ENCODE peak calls at places on chromosome 6, in six cellular contexts. J, Z, S, K, A and B are unnamed samples.

GRCh38 chr6:117783280-117783679 is 108.0 kb downstream of the NUS1 start:
- DNase-seq in A (no peak), Z (no peak), J (no peak), K (no peak), S (no peak), B (no peak)

GRCh38 chr6:13488015-13488895 is 855 bp upstream of the GFOD1 start:
- DNase-seq in S (peak; percentile 49), Z (peak; percentile 85), J (peak; percentile 20), K (peak; percentile 57), A (no peak), B (no peak)

GRCh38 chr6:123965894-123966293 is 162.2 kb downstream of the NKAIN2 start:
- DNase-seq in Z (no peak), A (peak; percentile 2), J (no peak), K (peak; percentile 0), S (no peak), B (peak; percentile 5)

GRCh38 chr6:159761135-159761872 is 541 bp upstream of the ACAT2 start:
- DNase-seq in K (peak; percentile 61), Z (peak; percentile 78), S (peak; percentile 49), A (peak; percentile 45), J (no peak), B (peak; percentile 30)

GRCh38 chr6:148746363-148747144 is at the start of gene UST:
- DNase-seq in Z (peak; percentile 92), J (peak; percentile 61), S (peak; percentile 89), A (peak; percentile 88), K (peak; percentile 96), B (peak; percentile 89)

GRCh38 chr6:139743629-139744028 is 369.2 kb upstream of the CITED2 start:
- DNase-seq in Z (no peak), J (no peak), K (peak; percentile 93), S (no peak), A (no peak), B (peak; percentile 91)

GRCh38 chr6:12899080-12899815 is 182.7 kb downstream of the PHACTR1 start:
- DNase-seq in S (no peak), A (no peak), K (no peak), Z (no peak), J (no peak), B (no peak)

GRCh38 chr6:30688569-30688968 is 2.1 kb upstream of the PPP1R18 start:
- DNase-seq in K (no peak), Z (peak; percentile 65), A (no peak), J (no peak), S (no peak), B (no peak)

GRCh38 chr6:56732517-56732916 is 89.8 kb upstream of the DST start:
- DNase-seq in J (no peak), Z (no peak), K (no peak), A (no peak), S (no peak), B (no peak)

GRCh38 chr6:150730801-150731445 is 131.2 kb downstream of the PLEKHG1 start:
- DNase-seq in J (no peak), S (no peak), A (no peak), K (no peak), Z (no peak), B (no peak)

GRCh38 chr6:87012743-87013142 is 75.4 kb downstream of the HTR1E start:
- DNase-seq in Z (no peak), J (no peak), A (no peak), K (no peak), S (no peak), B (no peak)

GRCh38 chr6:25788305-25788922 is 33.9 kb downstream of the SLC17A4 start:
- DNase-seq in J (peak; percentile 40), K (peak; percentile 70), Z (no peak), S (peak; percentile 45), A (no peak), B (peak; percentile 75)

GRCh38 chr6:128500017-128500416 is 20.4 kb downstream of the PTPRK start:
- DNase-seq in S (no peak), Z (no peak), K (peak; percentile 31), J (no peak), A (no peak), B (no peak)

GRCh38 chr6:142280927-142281326 is 20.9 kb upstream of the ADGRG6 start:
- DNase-seq in A (no peak), Z (no peak), S (no peak), J (no peak), K (no peak), B (no peak)

GRCh38 chr6:132811276-132811675 is 3.1 kb upstream of the RPS12 start:
- DNase-seq in K (no peak), Z (no peak), A (no peak), J (no peak), S (no peak), B (peak; percentile 81)

GRCh38 chr6:48664850-48665249 is 553.9 kb upstream of the PTCHD4 start:
- DNase-seq in K (no peak), J (no peak), S (no peak), Z (no peak), A (no peak), B (no peak)

DNA sequence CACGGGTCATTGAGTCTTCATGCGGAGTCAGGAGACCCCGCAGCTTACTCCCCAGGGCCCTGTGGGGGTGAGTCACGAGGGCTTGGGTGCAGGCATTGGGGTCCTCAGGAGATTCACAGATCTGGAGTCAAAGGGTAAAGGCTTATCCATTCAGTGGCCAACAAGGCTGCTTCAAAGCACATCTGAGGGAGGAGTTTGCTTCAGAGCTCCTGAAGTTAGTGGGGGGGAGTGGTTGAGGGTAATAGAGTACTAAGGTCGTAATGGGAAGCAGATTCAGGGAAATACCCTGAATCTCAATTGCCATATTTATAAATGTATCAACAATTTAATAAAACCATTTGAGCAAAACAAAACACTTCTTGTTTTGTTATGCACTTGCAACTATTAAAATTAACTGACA is 37.3 kb downstream of the SH3BGRL2 start:
- DNase-seq in Z (no peak), S (no peak), J (no peak), A (no peak), K (no peak), B (no peak)
- H3K27ac ChIP-seq in Z (no peak overlapping the region), S (no peak overlapping the region), J (peak overlapping the region; percentile 8), A (no peak overlapping the region), K (no peak overlapping the region), B (no peak overlapping the region)

DNA sequence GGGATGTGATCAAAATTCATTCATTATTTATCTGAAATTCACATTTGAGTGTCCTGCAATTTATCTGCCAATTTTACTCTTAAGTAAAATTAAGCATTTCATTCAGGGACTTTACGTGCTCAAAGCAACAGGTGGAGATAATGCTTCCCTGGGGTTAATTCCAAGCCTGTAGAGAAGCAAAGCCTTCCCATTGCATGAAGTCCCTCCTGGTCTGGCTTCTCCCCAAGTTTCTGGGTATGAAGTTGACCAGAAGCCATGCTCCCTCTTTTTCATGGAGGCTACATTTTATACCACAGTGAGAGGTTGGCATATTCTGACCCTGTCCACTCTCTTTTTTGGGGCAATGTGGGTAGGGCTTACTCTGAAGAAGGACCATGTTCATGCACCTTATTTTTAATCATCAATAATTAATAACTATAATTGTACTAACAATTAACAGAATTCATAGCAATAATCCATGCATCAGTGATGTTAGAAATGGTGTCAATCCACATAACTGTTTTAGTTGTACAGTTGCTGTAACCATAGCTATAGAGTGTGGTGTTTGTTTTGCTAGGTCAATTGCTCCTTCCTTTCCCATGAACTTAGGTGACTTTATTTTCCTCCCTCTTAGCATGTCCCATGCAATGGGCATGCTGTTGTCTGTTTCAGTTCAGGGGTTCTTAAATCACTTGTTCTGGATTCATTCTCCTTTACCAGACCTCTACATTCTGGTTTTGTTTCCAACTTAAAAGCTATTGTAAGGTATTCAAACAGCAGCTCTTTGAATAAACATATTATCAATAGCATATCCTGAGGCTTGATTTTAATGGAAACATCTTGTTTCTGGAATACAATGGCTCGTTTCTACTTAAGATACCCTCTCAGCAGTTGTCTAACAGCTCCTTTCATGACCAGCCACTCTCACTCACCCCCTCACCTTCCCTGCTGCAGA is 1.5 kb downstream of the LAMA4 start:
- DNase-seq in Z (no peak), J (no peak), K (peak; percentile 75), S (no peak), A (no peak), B (no peak)
- H3K27ac ChIP-seq in Z (peak overlapping the region; percentile 79), J (no peak overlapping the region), K (peak overlapping the region; percentile 82), S (peak overlapping the region; percentile 81), A (peak overlapping the region; percentile 55), B (peak overlapping the region; percentile 81)

GRCh38 chr6:3208096-3208774 is 19.2 kb downstream of the TUBB2B start:
- DNase-seq in Z (no peak), K (peak; percentile 98), S (no peak), J (no peak), A (no peak), B (no peak)
- H3K27ac ChIP-seq in Z (no peak overlapping the region), K (peak overlapping the region; percentile 97), S (no peak overlapping the region), J (no peak overlapping the region), A (no peak overlapping the region), B (no peak overlapping the region)

GRCh38 chr6:163709255-163709654 is 294.7 kb downstream of the QKI start:
- DNase-seq in Z (no peak), A (no peak), K (no peak), J (no peak), S (no peak), B (no peak)
- H3K27ac ChIP-seq in Z (no peak overlapping the region), A (no peak overlapping the region), K (no peak overlapping the region), J (no peak overlapping the region), S (no peak overlapping the region), B (no peak overlapping the region)

DNA sequence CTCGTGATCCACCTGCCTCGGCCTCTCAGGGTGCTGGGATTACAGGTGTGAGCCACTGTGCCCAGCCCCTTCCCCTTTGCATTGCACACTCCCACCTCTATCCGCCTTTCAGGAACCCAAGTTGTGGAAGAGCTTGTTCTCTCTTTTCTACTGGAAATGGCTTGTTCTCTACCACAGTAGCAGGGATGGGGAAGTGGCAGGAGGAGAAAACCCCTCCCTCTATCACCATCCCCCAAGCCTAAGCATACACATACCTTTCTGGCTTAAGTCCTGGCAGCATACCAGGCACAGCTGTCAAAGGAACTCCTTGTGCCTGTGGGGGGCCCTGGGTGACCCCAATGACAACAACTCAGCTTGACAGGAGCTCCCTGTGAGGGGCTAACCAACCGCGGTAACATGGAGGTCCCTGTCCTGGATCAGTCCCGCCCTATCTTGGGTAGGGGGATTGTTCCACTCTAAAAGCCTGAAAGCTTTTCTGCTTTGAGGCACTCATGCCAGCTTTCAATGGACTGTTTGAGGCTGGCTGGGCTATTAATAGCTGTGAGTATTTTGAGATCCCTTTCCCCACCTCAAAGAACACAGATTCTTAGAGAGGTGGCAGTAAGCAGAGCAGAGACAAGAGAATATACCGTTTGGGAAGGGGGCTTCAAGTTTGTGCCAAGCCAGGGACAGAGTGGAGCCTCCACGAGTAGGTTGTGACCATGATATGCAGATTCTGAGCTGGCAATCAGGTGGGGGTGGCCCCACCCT is 2.3 kb downstream of the KLHDC3 start:
- DNase-seq in S (no peak), K (no peak), A (no peak), Z (no peak), J (no peak), B (no peak)
- H3K27ac ChIP-seq in S (peak overlapping the region; percentile 3), K (no peak overlapping the region), A (no peak overlapping the region), Z (no peak overlapping the region), J (no peak overlapping the region), B (peak overlapping the region; percentile 96)